ENCODE peak calls at places on chromosomes 5 and 9, in eight cellular contexts. K is uterus, D is endothelial cell, F is GM20000, L is pancreas, J is lower lobe of right lung, V is GM10248, T is fibroblast of lung. X is an unnamed sample.

GRCh38 chr5:53368516-53368915 is 111.9 kb upstream of the FST start:
- DNase-seq in T (peak; percentile 77), J (no peak), K (no peak), D (no peak), V (no peak), F (no peak), L (no peak), X (no peak)

GRCh38 chr9:76296561-76297276 is 97.5 kb downstream of the RFK start:
- DNase-seq in L (no peak), D (no peak), K (no peak), T (no peak), F (no peak), V (no peak), J (no peak), X (no peak)

GRCh38 chr5:66769030-66769733 is 173.0 kb downstream of the MAST4 start:
- DNase-seq in D (no peak), F (no peak), L (no peak), K (no peak), J (no peak), V (no peak), T (no peak), X (no peak)

GRCh38 chr9:106613250-106613737 is 249.7 kb upstream of the ZNF462 start:
- DNase-seq in V (no peak), L (peak; percentile 64), J (peak; percentile 75), D (no peak), K (no peak), F (no peak), T (no peak), X (peak; percentile 2)

GRCh38 chr5:138179277-138179857 is 455 bp downstream of the KIF20A start:
- DNase-seq in J (no peak), K (no peak), D (peak; percentile 8), V (no peak), T (peak; percentile 4), L (no peak), F (no peak), X (peak; percentile 29)

GRCh38 chr9:33329117-33329563 is 38.8 kb downstream of the NFX1 start:
- DNase-seq in J (no peak), T (peak; percentile 94), L (no peak), K (peak; percentile 55), F (no peak), D (no peak), V (no peak), X (no peak)

GRCh38 chr5:149760700-149761187 is 30.6 kb downstream of the PPARGC1B start:
- DNase-seq in L (no peak), J (no peak), K (no peak), T (no peak), V (no peak), F (no peak), D (no peak), X (no peak)

GRCh38 chr5:132771559-132771998 is 5.5 kb downstream of the SEPTIN8 start:
- DNase-seq in L (no peak), T (peak; percentile 76), V (no peak), K (peak; percentile 38), F (no peak), J (no peak), D (no peak), X (no peak)

GRCh38 chr5:170265527-170265926 is 32.0 kb downstream of the LCP2 start:
- DNase-seq in T (peak; percentile 14), K (peak; percentile 66), F (no peak), J (no peak), V (no peak), D (no peak), L (no peak), X (no peak)

GRCh38 chr9:98381311-98382103 is 126.1 kb upstream of the TBC1D2 start:
- DNase-seq in J (no peak), V (peak; percentile 57), K (no peak), F (peak; percentile 19), L (no peak), T (no peak), D (no peak), X (no peak)

GRCh38 chr5:71969464-71969863 is 137.8 kb upstream of the MAP1B start:
- DNase-seq in L (no peak), D (no peak), J (no peak), F (no peak), T (peak; percentile 22), V (no peak), K (no peak), X (no peak)

GRCh38 chr5:36744678-36745659 is 131.6 kb upstream of the NIPBL start:
- DNase-seq in J (peak; percentile 88), T (peak; percentile 62), V (peak; percentile 75), L (peak; percentile 89), K (peak; percentile 61), D (peak; percentile 77), F (peak; percentile 79), X (peak; percentile 65)

GRCh38 chr9:87148391-87149237 is 201.3 kb upstream of the GAS1 start:
- DNase-seq in K (peak; percentile 86), V (no peak), D (peak; percentile 74), L (peak; percentile 86), T (peak; percentile 80), F (no peak), J (peak; percentile 70), X (no peak)

GRCh38 chr9:92429866-92430265 is 5.6 kb upstream of the OMD start:
- DNase-seq in J (no peak), T (no peak), D (no peak), K (no peak), F (no peak), V (no peak), L (no peak), X (no peak)

GRCh38 chr9:84935528-84936117 is 266.1 kb downstream of the NTRK2 start:
- DNase-seq in K (no peak), V (no peak), J (no peak), D (no peak), T (no peak), F (no peak), L (no peak), X (no peak)

DNA sequence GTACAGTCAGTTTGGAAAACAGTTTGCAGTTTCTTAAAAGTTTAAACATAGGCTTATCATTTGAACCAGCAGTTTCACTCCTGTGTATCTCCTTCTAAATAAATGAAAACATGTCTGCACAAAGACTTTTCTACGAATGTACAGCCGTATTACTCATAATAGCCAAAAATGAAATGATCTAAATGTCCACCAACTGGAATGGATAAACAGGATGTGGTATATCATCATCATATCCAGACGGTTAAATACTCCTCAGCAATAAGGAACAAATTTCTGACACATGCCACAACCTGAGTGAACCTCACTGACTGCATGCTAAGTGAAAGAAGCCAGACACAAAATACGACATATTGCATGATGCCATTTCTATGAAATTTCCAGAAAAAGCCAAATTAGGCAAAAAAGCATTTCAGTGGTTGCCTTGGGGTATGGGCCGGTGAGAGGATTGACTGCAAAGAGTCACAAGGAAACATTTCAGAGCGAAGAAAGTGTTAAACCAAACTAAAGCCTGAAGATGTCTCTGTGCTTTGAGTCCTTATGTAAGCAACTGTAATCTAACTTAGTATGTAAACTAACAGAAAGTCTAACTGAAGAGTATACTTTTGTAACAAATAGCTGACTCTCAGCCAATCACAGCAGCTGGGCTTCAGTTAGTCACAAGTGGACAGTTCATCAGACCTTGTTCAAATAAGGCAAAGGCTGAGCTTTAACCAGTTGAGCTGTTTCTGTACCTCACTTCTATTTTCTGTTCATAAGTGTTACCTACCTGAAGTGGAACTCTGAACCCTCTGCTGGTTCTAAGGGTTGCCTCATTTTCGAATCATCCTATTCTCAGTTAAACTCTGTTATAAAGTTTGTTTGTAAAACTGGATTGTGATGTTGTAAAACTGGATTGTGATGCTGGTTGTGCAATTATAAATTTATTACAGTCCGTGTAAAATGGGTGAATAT is 65.2 kb downstream of the TRIO start:
- DNase-seq in V (peak; percentile 49), J (no peak), D (no peak), T (peak; percentile 93), K (no peak), L (no peak), F (no peak), X (peak; percentile 93)
- TF ChIP-seq CTCF in V (no peak), J (no peak), D (no peak), T (no peak), K (no peak), L (no peak), F (no peak), X (peak; percentile 31)

GRCh38 chr9:136141716-136142415 is 23.2 kb upstream of the TMEM250 start:
- DNase-seq in J (no peak), K (no peak), F (no peak), L (peak; percentile 55), D (no peak), T (no peak), V (no peak), X (no peak)

GRCh38 chr9:136142416-136142800 is 23.7 kb upstream of the TMEM250 start:
- DNase-seq in D (no peak), V (no peak), F (no peak), T (no peak), L (no peak), K (no peak), J (no peak), X (no peak)

GRCh38 chr9:136144450-136144849 is 25.8 kb upstream of the TMEM250 start:
- DNase-seq in J (no peak), F (no peak), D (no peak), K (no peak), T (no peak), V (no peak), L (no peak), X (no peak)

GRCh38 chr9:136142859-136143214 is 24.2 kb upstream of the TMEM250 start:
- DNase-seq in V (no peak), D (no peak), F (no peak), L (no peak), T (no peak), K (no peak), J (no peak), X (no peak)

GRCh38 chr9:136143215-136144001 is 24.7 kb upstream of the TMEM250 start:
- DNase-seq in F (no peak), T (no peak), L (peak; percentile 58), V (no peak), J (no peak), D (peak; percentile 59), K (no peak), X (no peak)
- TF ChIP-seq CTCF in F (peak; percentile 8), T (no peak), L (no peak), V (peak; percentile 24), J (peak; percentile 29), D (no peak), K (no peak), X (peak; percentile 31)

GRCh38 chr5:44332360-44332971 is 56.8 kb downstream of the FGF10 start:
- DNase-seq in T (peak; percentile 11), D (no peak), F (peak; percentile 18), J (no peak), K (no peak), V (peak; percentile 13), L (no peak), X (peak; percentile 36)
- TF ChIP-seq CTCF in T (peak; percentile 57), D (peak; percentile 83), F (no peak), J (peak; percentile 55), K (peak; percentile 46), V (peak; percentile 45), L (peak; percentile 44), X (peak; percentile 52)

DNA sequence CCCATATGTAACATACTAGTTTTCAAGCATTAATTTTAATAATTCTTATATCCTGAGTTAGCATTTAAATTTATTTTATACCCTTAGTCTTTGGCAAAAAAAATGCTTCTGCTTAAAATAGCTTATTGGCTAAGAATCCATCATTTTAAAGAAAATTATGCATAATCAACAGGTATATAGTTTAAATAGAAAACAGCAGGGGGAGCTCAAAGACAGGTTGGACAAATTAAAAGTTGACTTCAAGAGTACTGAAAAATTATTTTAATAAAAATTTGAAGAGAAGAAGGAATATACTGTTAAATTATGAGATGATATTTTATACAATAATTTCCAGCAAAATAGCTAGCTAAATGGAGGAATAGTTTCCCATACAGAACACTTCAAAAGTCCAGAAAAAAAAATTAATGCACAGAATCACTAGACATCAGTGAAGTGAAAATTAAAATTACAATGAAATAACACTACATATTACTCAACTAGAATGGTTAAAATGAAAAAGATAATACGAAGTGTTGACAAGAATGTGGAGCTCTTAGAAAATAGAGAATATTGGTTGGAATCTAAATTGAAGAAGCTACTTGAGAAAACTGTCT is 387.1 kb downstream of the PDE4D start:
- DNase-seq in K (no peak), T (peak; percentile 36), V (no peak), F (no peak), D (no peak), J (no peak), L (no peak), X (peak; percentile 31)
- TF ChIP-seq CTCF in K (peak; percentile 44), T (peak; percentile 19), V (peak; percentile 17), F (no peak), D (peak; percentile 62), J (peak; percentile 43), L (peak; percentile 9), X (peak; percentile 22)

X was measured in GM12865.